ENCODE peak calls at places on chromosomes 3 and 15, in five cellular contexts. P is PC-3, O is GM23338, Y is tibial artery, R is osteoblast. B is an unnamed sample.

GRCh38 chr15:68819451-68820204 is 1.1 kb downstream of the ANP32A start:
- DNase-seq in P (peak), O (peak), Y (peak), R (peak), B (no peak)

GRCh38 chr3:127394031-127394430 is 106.2 kb upstream of the PRR20G start:
- DNase-seq in P (no peak), O (no peak), Y (no peak), R (no peak), B (no peak)

GRCh38 chr3:54527521-54527920 is 400.3 kb downstream of the LRTM1 start:
- DNase-seq in P (no peak), O (no peak), Y (peak), R (no peak), B (no peak)

GRCh38 chr3:10015476-10015904 is 10.7 kb upstream of the FANCD2 start:
- DNase-seq in P (peak), O (no peak), Y (peak), R (peak), B (peak)

GRCh38 chr3:127073931-127074820 is 91.3 kb downstream of the PLXNA1 start:
- DNase-seq in P (peak), O (no peak), Y (no peak), R (peak), B (no peak)

GRCh38 chr3:127733781-127734180 is 61.0 kb downstream of the ABTB1 start:
- DNase-seq in P (no peak), O (no peak), Y (no peak), R (no peak), B (no peak)

GRCh38 chr3:51190199-51190598 is 194.9 kb upstream of the MANF start:
- DNase-seq in P (no peak), O (no peak), Y (no peak), R (no peak), B (no peak)

GRCh38 chr3:58531956-58532355 is 5.0 kb downstream of the ACOX2 start:
- DNase-seq in P (peak), O (peak), Y (no peak), R (peak), B (no peak)

GRCh38 chr15:85582719-85583089 is 202.3 kb downstream of the AKAP13 start:
- DNase-seq in P (no peak), O (no peak), Y (peak), R (no peak), B (no peak)

GRCh38 chr3:68447885-68448284 is 484.5 kb downstream of the TAFA4 start:
- DNase-seq in P (no peak), O (peak), Y (no peak), R (no peak), B (no peak)

GRCh38 chr3:41198526-41198925 is 779 bp upstream of the CTNNB1 start:
- DNase-seq in P (no peak), O (no peak), Y (peak), R (no peak), B (no peak)

GRCh38 chr15:35533130-35534110 is 12.5 kb downstream of the DPH6 start:
- DNase-seq in P (peak), O (no peak), Y (no peak), R (peak), B (no peak)

GRCh38 chr3:24678021-24678420 is 183.4 kb upstream of the THRB start:
- DNase-seq in P (no peak), O (no peak), Y (no peak), R (peak), B (no peak)

GRCh38 chr3:136110481-136110880 is 85.7 kb downstream of the MSL2 start:
- DNase-seq in P (no peak), O (no peak), Y (no peak), R (no peak), B (no peak)

GRCh38 chr15:87874896-87875661 is 381.5 kb downstream of the NTRK3 start:
- DNase-seq in P (no peak), O (peak), Y (peak), R (no peak), B (no peak)

GRCh38 chr15:39054128-39054732 is 489.6 kb upstream of the RASGRP1 start:
- DNase-seq in P (no peak), O (no peak), Y (no peak), R (no peak), B (no peak)

GRCh38 chr3:188219147-188219546 is 65.2 kb downstream of the LPP start:
- DNase-seq in P (no peak), O (no peak), Y (no peak), R (no peak), B (no peak)

GRCh38 chr3:43969944-43970343 is 271.7 kb upstream of the TOPAZ1 start:
- DNase-seq in P (no peak), O (no peak), Y (no peak), R (no peak), B (no peak)

GRCh38 chr3:66712210-66712609 is 211.4 kb upstream of the LRIG1 start:
- DNase-seq in P (no peak), O (peak), Y (no peak), R (no peak), B (no peak)

GRCh38 chr3:27253831-27254230 is 115.4 kb downstream of the NEK10 start:
- DNase-seq in P (peak), O (peak), Y (peak), R (peak), B (no peak)

GRCh38 chr3:148591525-148591924 is 106.2 kb upstream of the AGTR1 start:
- DNase-seq in P (no peak), O (no peak), Y (no peak), R (no peak), B (no peak)

GRCh38 chr3:14187059-14187458 is 8.4 kb downstream of the LSM3 start:
- DNase-seq in P (no peak), O (no peak), Y (no peak), R (no peak), B (no peak)

GRCh38 chr15:33104276-33104675 is 90.2 kb downstream of the FMN1 start:
- DNase-seq in P (peak), O (no peak), Y (no peak), R (no peak), B (no peak)
- H3K27ac ChIP-seq in P (peak), O (no peak), Y (no peak), R (peak), B (no peak)

GRCh38 chr3:171172070-171172469 is 145.6 kb upstream of the SLC2A2 start:
- DNase-seq in P (peak), O (peak), Y (no peak), R (no peak), B (no peak)
- TF ChIP-seq CTCF in P (peak), O (peak), Y (no peak), R (peak), B (no peak)

GRCh38 chr3:183120538-183121215 is 21.4 kb upstream of the MCCC1 start:
- DNase-seq in P (no peak), O (no peak), Y (no peak), R (no peak), B (no peak)

GRCh38 chr3:183114374-183114773 is 15.1 kb upstream of the MCCC1 start:
- DNase-seq in P (no peak), O (no peak), Y (no peak), R (no peak), B (no peak)

GRCh38 chr3:183114779-183115178 is 15.5 kb upstream of the MCCC1 start:
- DNase-seq in P (no peak), O (peak), Y (no peak), R (no peak), B (no peak)

GRCh38 chr3:183117046-183117445 is 17.8 kb upstream of the MCCC1 start:
- DNase-seq in P (no peak), O (no peak), Y (no peak), R (no peak), B (no peak)

GRCh38 chr3:183116051-183116614 is 16.8 kb upstream of the MCCC1 start:
- DNase-seq in P (peak), O (peak), Y (no peak), R (no peak), B (no peak)
- H3K4me3 ChIP-seq in P (peak), O (peak), Y (no peak), R (no peak), B (no peak)

GRCh38 chr3:8845641-8846040 is 76.2 kb upstream of the OXTR start:
- DNase-seq in P (peak), O (no peak), Y (no peak), R (no peak), B (no peak)
- H3K27ac ChIP-seq in P (peak), O (no peak), Y (no peak), R (peak), B (no peak)

GRCh38 chr3:152960684-152961083 is 125.8 kb downstream of the P2RY1 start:
- DNase-seq in P (peak), O (no peak), Y (no peak), R (peak), B (no peak)

GRCh38 chr3:152957488-152957887 is 122.6 kb downstream of the P2RY1 start:
- DNase-seq in P (peak), O (no peak), Y (no peak), R (peak), B (no peak)

GRCh38 chr3:152964901-152965609 is 130.1 kb downstream of the P2RY1 start:
- DNase-seq in P (no peak), O (no peak), Y (no peak), R (no peak), B (no peak)

GRCh38 chr3:152961323-152961722 is 126.4 kb downstream of the P2RY1 start:
- DNase-seq in P (peak), O (peak), Y (no peak), R (peak), B (no peak)
- TF ChIP-seq CTCF in P (peak), O (peak), Y (no peak), R (peak), B (no peak)

DNA sequence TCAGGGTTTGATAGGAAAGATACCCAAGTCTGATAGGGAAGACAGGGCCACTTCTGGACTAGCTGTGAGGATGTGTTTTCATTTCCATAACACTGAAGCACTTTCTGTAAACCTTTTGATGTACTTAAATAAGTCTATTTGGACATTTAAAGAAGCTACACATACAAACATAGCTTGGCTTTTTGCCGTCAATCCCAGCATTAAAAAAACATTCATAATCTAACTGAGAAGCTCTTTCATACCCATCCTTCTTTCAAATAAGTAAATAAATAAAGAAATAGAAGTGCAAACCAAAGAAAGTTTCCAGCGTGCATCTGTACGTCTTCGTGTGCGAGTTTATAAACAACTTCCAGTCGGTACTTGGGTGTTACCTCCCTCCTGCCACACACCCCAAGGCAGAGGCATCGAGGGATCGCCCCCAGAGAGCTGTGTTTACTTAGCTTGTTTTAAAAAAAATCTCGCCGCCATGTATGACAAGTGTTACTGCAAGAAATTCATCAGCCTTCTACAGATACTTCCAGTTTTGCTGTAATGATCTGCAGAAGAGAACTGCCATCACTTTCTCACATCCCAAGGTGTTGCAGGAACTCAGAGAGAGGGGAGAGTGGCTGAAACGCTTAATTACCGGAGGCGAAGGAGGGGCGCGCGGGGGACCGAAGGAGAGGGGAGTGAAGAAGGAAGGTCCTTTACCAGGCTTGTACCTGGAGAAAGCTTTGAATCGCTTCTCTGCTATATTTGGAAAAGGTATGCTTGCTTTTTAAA is 9.0 kb upstream of the MEIS2 start:
- DNase-seq in P (no peak), O (peak), Y (no peak), R (no peak), B (no peak)
- H3K4me3 ChIP-seq in P (no peak), O (peak), Y (no peak), R (no peak), B (peak)